ENCODE peak calls at places on chromosomes 7 and 10, in nine cellular contexts. L is amygdala; X is ELR; W is hypothalamus; M is activated CD8-positive, alpha-beta memory T cell treated with anti-CD3 and anti-CD28 coated beads for 48 hours; G is cardiac fibroblast; H is GM12865; I is HT1080; T is retina. R is an unnamed sample.

GRCh38 chr7:124818807-124819206 is 53.2 kb upstream of the GPR37 start:
- DNase-seq in L (no peak), X (no peak), W (no peak), M (no peak), G (no peak), H (no peak), I (no peak), T (no peak), R (no peak)

GRCh38 chr7:47318395-47319182 is 263.3 kb downstream of the TNS3 start:
- DNase-seq in L (no peak), X (no peak), W (no peak), M (no peak), G (no peak), H (peak; percentile 43), I (no peak), T (no peak), R (no peak)

GRCh38 chr10:100998991-100999741 is 442 bp upstream of the LZTS2 start:
- DNase-seq in L (peak; percentile 78), X (peak; percentile 76), W (peak; percentile 81), M (peak; percentile 58), G (peak; percentile 71), H (peak; percentile 82), I (peak; percentile 66), T (peak; percentile 96), R (peak; percentile 68)

GRCh38 chr7:113812881-113813280 is 105.9 kb downstream of the PPP1R3A start:
- DNase-seq in L (no peak), X (peak; percentile 10), W (no peak), M (no peak), G (no peak), H (no peak), I (no peak), T (no peak), R (no peak)

GRCh38 chr7:55056577-55057480 is 38.0 kb downstream of the EGFR start:
- DNase-seq in L (no peak), X (no peak), W (no peak), M (no peak), G (peak; percentile 86), H (no peak), I (no peak), T (no peak), R (peak; percentile 73)

GRCh38 chr7:47503283-47503682 is 78.6 kb downstream of the TNS3 start:
- DNase-seq in L (no peak), X (peak; percentile 43), W (no peak), M (no peak), G (peak; percentile 61), H (no peak), I (no peak), T (no peak), R (no peak)

GRCh38 chr7:33720139-33720538 is 185.2 kb upstream of the BMPER start:
- DNase-seq in L (no peak), X (no peak), W (no peak), M (no peak), G (no peak), H (no peak), I (no peak), T (no peak), R (no peak)

GRCh38 chr7:47743898-47744612 is 162.1 kb upstream of the TNS3 start:
- DNase-seq in L (no peak), X (no peak), W (no peak), M (no peak), G (peak; percentile 34), H (no peak), I (no peak), T (peak; percentile 51), R (no peak)

GRCh38 chr10:80583681-80584080 is 46.0 kb downstream of the SH2D4B start:
- DNase-seq in L (no peak), X (no peak), W (no peak), M (no peak), G (peak; percentile 2), H (no peak), I (no peak), T (no peak), R (no peak)

GRCh38 chr10:3931901-3932300 is 146.9 kb upstream of the KLF6 start:
- DNase-seq in L (no peak), X (no peak), W (no peak), M (no peak), G (no peak), H (no peak), I (no peak), T (no peak), R (no peak)

GRCh38 chr7:134502463-134502862 is 24.9 kb upstream of the AKR1B10 start:
- DNase-seq in L (no peak), X (peak; percentile 48), W (no peak), M (no peak), G (peak; percentile 84), H (no peak), I (no peak), T (no peak), R (peak; percentile 80)

GRCh38 chr7:139930286-139930965 is 101.4 kb downstream of the TBXAS1 start:
- DNase-seq in L (no peak), X (no peak), W (no peak), M (no peak), G (no peak), H (no peak), I (no peak), T (no peak), R (no peak)